ENCODE peak calls at places on chromosomes 5 and 9, in five cellular contexts. G, Y, T, C and F are unnamed samples.

GRCh38 chr9:3181049-3181953 is 337.4 kb upstream of the PUM3 start:
- DNase-seq in G (peak; percentile 20), Y (peak; percentile 23), T (peak; percentile 13), C (peak; percentile 39), F (peak; percentile 51)

GRCh38 chr9:122015165-122015821 is 77.8 kb downstream of the TTLL11 start:
- DNase-seq in G (no peak), Y (no peak), T (no peak), C (no peak), F (no peak)

GRCh38 chr9:116365056-116365471 is 211.5 kb downstream of the PAPPA start:
- DNase-seq in G (peak; percentile 35), Y (no peak), T (peak; percentile 85), C (peak; percentile 32), F (peak; percentile 80)

GRCh38 chr5:126741361-126741760 is 35.6 kb upstream of the LMNB1 start:
- DNase-seq in G (no peak), Y (no peak), T (no peak), C (no peak), F (no peak)

GRCh38 chr9:21711504-21711903 is 90.9 kb upstream of the MTAP start:
- DNase-seq in G (no peak), Y (no peak), T (no peak), C (no peak), F (no peak)

GRCh38 chr5:98750693-98751092 is 22.8 kb upstream of the RGMB start:
- DNase-seq in G (no peak), Y (no peak), T (peak; percentile 52), C (no peak), F (no peak)

GRCh38 chr9:13598738-13599137 is 319.2 kb upstream of the MPDZ start:
- DNase-seq in G (no peak), Y (no peak), T (no peak), C (no peak), F (no peak)

GRCh38 chr5:57817924-57818323 is 335.3 kb upstream of the ACTBL2 start:
- DNase-seq in G (no peak), Y (no peak), T (peak; percentile 21), C (no peak), F (no peak)

GRCh38 chr9:127762111-127762676 is 16.3 kb downstream of the SH2D3C start:
- DNase-seq in G (no peak), Y (no peak), T (no peak), C (no peak), F (peak; percentile 45)

GRCh38 chr5:171688696-171689495 is 96.7 kb upstream of the SMIM23 start:
- DNase-seq in G (no peak), Y (no peak), T (peak; percentile 13), C (no peak), F (peak; percentile 19)

GRCh38 chr9:4987996-4988421 is 2.9 kb downstream of the JAK2 start:
- DNase-seq in G (peak; percentile 47), Y (peak; percentile 70), T (peak; percentile 81), C (peak; percentile 35), F (peak; percentile 42)

GRCh38 chr5:57277085-57277484 is 103.2 kb downstream of the GPBP1 start:
- DNase-seq in G (no peak), Y (no peak), T (peak; percentile 57), C (no peak), F (no peak)

GRCh38 chr5:155872801-155873200 is 454.2 kb upstream of the SGCD start:
- DNase-seq in G (no peak), Y (no peak), T (no peak), C (no peak), F (no peak)

GRCh38 chr5:144187699-144188294 is 17.1 kb downstream of the KCTD16 start:
- DNase-seq in G (no peak), Y (peak; percentile 74), T (peak; percentile 95), C (peak; percentile 65), F (peak; percentile 53)

GRCh38 chr9:116490321-116490720 is 196.8 kb upstream of the TRIM32 start:
- DNase-seq in G (no peak), Y (no peak), T (no peak), C (no peak), F (no peak)